ENCODE peak calls at places on chromosomes 5 and 9, in eight cellular contexts. A, C, O, P, X, R, B and E are unnamed samples.

GRCh38 chr9:108486791-108487190 is 369.0 kb downstream of the ACTL7B start:
- DNase-seq in X (no peak), O (no peak), B (no peak), A (no peak), C (peak), P (no peak), R (no peak), E (no peak)

GRCh38 chr5:140607031-140607430 is 25.9 kb downstream of the CD14 start:
- DNase-seq in X (no peak), C (no peak), R (no peak), B (peak), P (no peak), O (no peak), A (no peak), E (no peak)

GRCh38 chr5:156330141-156330870 is 3.3 kb downstream of the SGCD start:
- DNase-seq in O (no peak), R (no peak), A (no peak), X (no peak), B (no peak), P (no peak), C (no peak), E (no peak)

GRCh38 chr5:147701468-147701867 is 81.1 kb downstream of the JAKMIP2 start:
- DNase-seq in A (no peak), C (no peak), X (no peak), B (no peak), O (no peak), R (no peak), P (no peak), E (no peak)

GRCh38 chr5:98519530-98519929 is 253.9 kb upstream of the RGMB start:
- DNase-seq in B (no peak), C (peak), O (no peak), P (no peak), R (no peak), A (no peak), X (no peak), E (no peak)

GRCh38 chr9:12666813-12667212 is 26.4 kb upstream of the TYRP1 start:
- DNase-seq in X (no peak), A (no peak), R (no peak), C (no peak), O (no peak), B (no peak), P (no peak), E (no peak)

GRCh38 chr9:89234636-89235035 is 56.0 kb upstream of the SHC3 start:
- DNase-seq in A (no peak), B (no peak), R (no peak), C (peak), P (no peak), O (peak), X (peak), E (no peak)

GRCh38 chr9:109769250-109769649 is 10.7 kb upstream of the PALM2AKAP2 start:
- DNase-seq in A (no peak), P (no peak), X (no peak), C (no peak), R (no peak), B (no peak), O (no peak), E (no peak)

GRCh38 chr5:67844937-67845336 is 370.6 kb upstream of the PIK3R1 start:
- DNase-seq in P (no peak), R (no peak), C (no peak), B (no peak), A (no peak), O (no peak), X (no peak), E (no peak)

GRCh38 chr5:2685651-2686050 is 65.8 kb downstream of the IRX2 start:
- DNase-seq in P (no peak), O (no peak), B (no peak), R (peak), A (no peak), C (no peak), X (no peak), E (no peak)

GRCh38 chr9:89374176-89374575 is 55.9 kb downstream of the SECISBP2 start:
- DNase-seq in C (peak), P (no peak), R (no peak), B (no peak), O (no peak), X (no peak), A (no peak), E (no peak)

GRCh38 chr5:95621839-95622629 is 2.1 kb downstream of the GPR150 start:
- DNase-seq in A (no peak), P (no peak), C (no peak), X (no peak), R (no peak), B (no peak), O (no peak), E (no peak)

GRCh38 chr9:83238871-83239624 is 176.1 kb upstream of the RASEF start:
- DNase-seq in C (peak), R (peak), O (no peak), B (no peak), A (no peak), P (peak), X (no peak), E (no peak)

GRCh38 chr9:109593612-109594011 is 95.5 kb upstream of the PTPN3 start:
- DNase-seq in O (no peak), C (no peak), B (no peak), A (no peak), P (no peak), R (no peak), X (no peak), E (no peak)

GRCh38 chr5:88925692-88926490 is 42.9 kb upstream of the MEF2C start:
- DNase-seq in R (no peak), O (no peak), P (peak), C (no peak), B (no peak), X (no peak), A (no peak), E (no peak)

GRCh38 chr9:113187935-113188595 is 33.0 kb downstream of the FKBP15 start:
- DNase-seq in B (no peak), R (no peak), P (no peak), O (no peak), A (peak), X (no peak), C (peak), E (peak)

GRCh38 chr9:16092627-16093091 is 539.8 kb downstream of the CCDC171 start:
- DNase-seq in P (no peak), R (no peak), A (no peak), X (no peak), O (no peak), B (no peak), C (no peak), E (no peak)

GRCh38 chr9:71767421-71768321 is 642 bp downstream of the CEMIP2 start:
- DNase-seq in A (no peak), B (no peak), X (no peak), R (no peak), O (no peak), C (peak), P (peak), E (no peak)

GRCh38 chr9:91156451-91157234 is 205.1 kb downstream of the AUH start:
- DNase-seq in X (peak), A (no peak), C (no peak), P (no peak), B (no peak), O (no peak), R (no peak), E (no peak)

GRCh38 chr5:109866051-109866450 is 176.3 kb downstream of the MAN2A1 start:
- DNase-seq in P (peak), X (no peak), C (peak), R (no peak), O (no peak), A (no peak), B (no peak), E (no peak)

GRCh38 chr5:60852317-60852716 is 8.2 kb upstream of the ELOVL7 start:
- DNase-seq in C (no peak), B (no peak), A (no peak), X (no peak), P (no peak), R (no peak), O (no peak), E (no peak)